ENCODE peak calls at places on chromosomes 3 and 15, in seven cellular contexts. One of them, this sample, is unnamed.

GRCh38 chr3:27423463-27423862 is 54.3 kb upstream of the NEK10 start:
- DNase-seq in HCT116: peak; percentile 4
- DNase-seq in breast epithelium: no peak
- DNase-seq in testis: no peak
- DNase-seq in uterus: no peak
- DNase-seq in stomach: no peak
- DNase-seq in heart left ventricle: no peak
- DNase-seq in this sample: no peak

GRCh38 chr3:183513046-183513706 is 42.3 kb downstream of the KLHL6 start:
- DNase-seq in testis: no peak
- DNase-seq in heart left ventricle: no peak
- DNase-seq in uterus: no peak
- DNase-seq in stomach: no peak
- DNase-seq in HCT116: no peak
- DNase-seq in breast epithelium: no peak
- DNase-seq in this sample: no peak

GRCh38 chr3:115401298-115401697 is 222.0 kb upstream of the GAP43 start:
- DNase-seq in HCT116: no peak
- DNase-seq in testis: peak; percentile 25
- DNase-seq in heart left ventricle: no peak
- DNase-seq in breast epithelium: no peak
- DNase-seq in uterus: no peak
- DNase-seq in stomach: no peak
- DNase-seq in this sample: no peak

GRCh38 chr15:99452728-99453643 is 112.8 kb upstream of the MEF2A start:
- DNase-seq in uterus: peak; percentile 55
- DNase-seq in breast epithelium: peak; percentile 65
- DNase-seq in stomach: peak; percentile 83
- DNase-seq in HCT116: no peak
- DNase-seq in heart left ventricle: peak; percentile 95
- DNase-seq in testis: peak; percentile 66
- DNase-seq in this sample: no peak

GRCh38 chr15:68303560-68304436 is 26.3 kb downstream of the FEM1B start:
- DNase-seq in uterus: peak; percentile 15
- DNase-seq in stomach: no peak
- DNase-seq in heart left ventricle: no peak
- DNase-seq in breast epithelium: no peak
- DNase-seq in HCT116: no peak
- DNase-seq in testis: peak; percentile 14
- DNase-seq in this sample: no peak

GRCh38 chr3:114439279-114439678 is 145.5 kb downstream of the TIGIT start:
- DNase-seq in breast epithelium: no peak
- DNase-seq in stomach: no peak
- DNase-seq in HCT116: no peak
- DNase-seq in testis: no peak
- DNase-seq in heart left ventricle: no peak
- DNase-seq in uterus: no peak
- DNase-seq in this sample: no peak

GRCh38 chr3:31027191-31027761 is 132.8 kb upstream of the GADL1 start:
- DNase-seq in breast epithelium: no peak
- DNase-seq in stomach: no peak
- DNase-seq in heart left ventricle: no peak
- DNase-seq in testis: no peak
- DNase-seq in uterus: no peak
- DNase-seq in HCT116: no peak
- DNase-seq in this sample: no peak

GRCh38 chr3:145893331-145893730 is 267.7 kb downstream of the PLOD2 start:
- DNase-seq in HCT116: no peak
- DNase-seq in uterus: no peak
- DNase-seq in breast epithelium: no peak
- DNase-seq in testis: no peak
- DNase-seq in stomach: no peak
- DNase-seq in heart left ventricle: no peak
- DNase-seq in this sample: no peak

GRCh38 chr3:151356791-151357460 is 27.6 kb upstream of the P2RY13 start:
- DNase-seq in stomach: no peak
- DNase-seq in heart left ventricle: no peak
- DNase-seq in breast epithelium: no peak
- DNase-seq in testis: no peak
- DNase-seq in uterus: no peak
- DNase-seq in HCT116: no peak
- DNase-seq in this sample: no peak

GRCh38 chr15:63025460-63025859 is 17.1 kb upstream of the TPM1 start:
- DNase-seq in breast epithelium: no peak
- DNase-seq in heart left ventricle: no peak
- DNase-seq in testis: no peak
- DNase-seq in HCT116: no peak
- DNase-seq in uterus: no peak
- DNase-seq in stomach: no peak
- DNase-seq in this sample: no peak

GRCh38 chr3:151379083-151379734 is 5.3 kb downstream of the P2RY12 start:
- DNase-seq in heart left ventricle: no peak
- DNase-seq in uterus: no peak
- DNase-seq in stomach: no peak
- DNase-seq in HCT116: peak; percentile 10
- DNase-seq in testis: peak; percentile 26
- DNase-seq in breast epithelium: no peak
- DNase-seq in this sample: no peak

GRCh38 chr3:14404396-14405119 is 2.2 kb downstream of the SLC6A6 start:
- DNase-seq in breast epithelium: no peak
- DNase-seq in heart left ventricle: no peak
- DNase-seq in HCT116: no peak
- DNase-seq in uterus: no peak
- DNase-seq in testis: no peak
- DNase-seq in stomach: peak; percentile 40
- DNase-seq in this sample: no peak
- TF ChIP-seq POLR2A in breast epithelium: no peak
- TF ChIP-seq POLR2A in heart left ventricle: no peak
- TF ChIP-seq POLR2A in HCT116: no peak
- TF ChIP-seq POLR2A in uterus: no peak
- TF ChIP-seq POLR2A in testis: no peak
- TF ChIP-seq POLR2A in stomach: no peak
- TF ChIP-seq POLR2A in this sample: no peak

GRCh38 chr3:97763586-97764148 is 891 bp upstream of the ARL6 start:
- DNase-seq in testis: no peak
- DNase-seq in heart left ventricle: no peak
- DNase-seq in breast epithelium: no peak
- DNase-seq in uterus: no peak
- DNase-seq in stomach: no peak
- DNase-seq in HCT116: no peak
- DNase-seq in this sample: no peak

DNA sequence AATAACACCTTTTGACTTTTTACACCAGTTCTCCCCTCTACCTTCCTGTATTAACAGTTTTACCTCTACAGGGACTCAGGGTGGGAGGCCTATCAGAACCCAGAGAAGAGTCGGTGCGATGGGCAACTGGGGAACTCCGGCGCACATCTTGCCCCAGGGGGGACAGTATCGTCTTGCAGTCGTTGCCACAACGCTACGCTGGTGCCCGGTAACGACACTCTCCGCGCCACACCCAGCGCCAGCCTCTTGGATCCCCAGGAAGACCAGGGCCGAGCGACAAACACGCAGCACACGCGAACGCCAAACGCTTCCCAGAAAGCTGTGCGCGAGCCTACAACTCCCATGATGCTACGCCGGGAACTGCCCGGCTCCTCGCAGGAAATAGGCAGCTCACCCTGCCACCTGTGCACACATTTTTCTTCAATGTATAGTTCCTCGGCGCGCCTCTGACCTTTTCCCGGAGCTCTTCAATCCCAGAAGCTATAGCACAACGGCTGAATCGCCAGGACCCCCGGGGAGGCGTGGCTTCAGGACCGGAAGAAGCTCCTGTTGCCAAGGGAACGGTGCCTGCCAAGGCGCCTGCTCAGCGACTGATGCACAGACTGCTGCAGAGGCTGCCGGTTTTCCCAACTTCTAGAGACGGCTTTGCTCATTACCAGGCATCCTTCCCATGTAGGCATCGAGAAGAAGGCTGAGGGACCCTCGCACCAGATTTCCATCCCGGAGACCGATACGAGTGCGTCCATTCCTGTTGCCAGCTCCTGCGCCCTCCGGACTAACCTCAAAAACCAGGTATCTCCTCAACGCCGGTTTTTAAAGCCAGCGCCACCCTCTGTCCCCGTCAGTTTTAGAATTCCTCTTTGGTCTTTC is at the start of gene ARL6:
- DNase-seq in HCT116: peak; percentile 60
- DNase-seq in testis: peak; percentile 94
- DNase-seq in heart left ventricle: peak; percentile 87
- DNase-seq in breast epithelium: peak; percentile 65
- DNase-seq in uterus: peak; percentile 81
- DNase-seq in stomach: peak; percentile 80
- DNase-seq in this sample: peak; percentile 34
- TF ChIP-seq POLR2A in HCT116: no peak
- TF ChIP-seq POLR2A in testis: no peak
- TF ChIP-seq POLR2A in heart left ventricle: no peak
- TF ChIP-seq POLR2A in breast epithelium: no peak
- TF ChIP-seq POLR2A in uterus: no peak
- TF ChIP-seq POLR2A in stomach: no peak
- TF ChIP-seq POLR2A in this sample: no peak

GRCh38 chr3:39414421-39414907 is 7.9 kb downstream of the RPSA start:
- DNase-seq in breast epithelium: no peak
- DNase-seq in stomach: peak; percentile 35
- DNase-seq in heart left ventricle: no peak
- DNase-seq in testis: no peak
- DNase-seq in HCT116: no peak
- DNase-seq in uterus: no peak
- DNase-seq in this sample: no peak

GRCh38 chr3:39412668-39413260 is 6.2 kb downstream of the RPSA start:
- DNase-seq in breast epithelium: no peak
- DNase-seq in heart left ventricle: no peak
- DNase-seq in HCT116: no peak
- DNase-seq in uterus: no peak
- DNase-seq in testis: no peak
- DNase-seq in stomach: no peak
- DNase-seq in this sample: no peak

GRCh38 chr3:39419697-39420293 is 13.3 kb downstream of the RPSA start:
- DNase-seq in heart left ventricle: no peak
- DNase-seq in HCT116: no peak
- DNase-seq in uterus: no peak
- DNase-seq in stomach: no peak
- DNase-seq in testis: no peak
- DNase-seq in breast epithelium: no peak
- DNase-seq in this sample: no peak

GRCh38 chr3:39413691-39414420 is 7.3 kb downstream of the RPSA start:
- DNase-seq in testis: no peak
- DNase-seq in uterus: no peak
- DNase-seq in breast epithelium: no peak
- DNase-seq in stomach: no peak
- DNase-seq in heart left ventricle: no peak
- DNase-seq in HCT116: no peak
- DNase-seq in this sample: no peak

GRCh38 chr3:39415983-39416382 is 9.5 kb downstream of the RPSA start:
- DNase-seq in HCT116: no peak
- DNase-seq in stomach: no peak
- DNase-seq in heart left ventricle: no peak
- DNase-seq in testis: no peak
- DNase-seq in breast epithelium: no peak
- DNase-seq in uterus: no peak
- DNase-seq in this sample: no peak
- TF ChIP-seq POLR2A in HCT116: no peak
- TF ChIP-seq POLR2A in stomach: no peak
- TF ChIP-seq POLR2A in heart left ventricle: no peak
- TF ChIP-seq POLR2A in testis: no peak
- TF ChIP-seq POLR2A in breast epithelium: no peak
- TF ChIP-seq POLR2A in uterus: no peak
- TF ChIP-seq POLR2A in this sample: no peak

GRCh38 chr15:28260317-28260716 is 61.7 kb downstream of the HERC2 start:
- DNase-seq in testis: no peak
- DNase-seq in heart left ventricle: no peak
- DNase-seq in breast epithelium: no peak
- DNase-seq in uterus: no peak
- DNase-seq in stomach: no peak
- DNase-seq in HCT116: no peak
- DNase-seq in this sample: no peak
- TF ChIP-seq POLR2A in testis: no peak
- TF ChIP-seq POLR2A in heart left ventricle: no peak
- TF ChIP-seq POLR2A in breast epithelium: no peak
- TF ChIP-seq POLR2A in uterus: no peak
- TF ChIP-seq POLR2A in stomach: no peak
- TF ChIP-seq POLR2A in HCT116: no peak
- TF ChIP-seq POLR2A in this sample: no peak

GRCh38 chr15:81333363-81333762 is 9.4 kb upstream of the STARD5 start:
- DNase-seq in heart left ventricle: no peak
- DNase-seq in testis: no peak
- DNase-seq in HCT116: no peak
- DNase-seq in uterus: no peak
- DNase-seq in breast epithelium: no peak
- DNase-seq in stomach: no peak
- DNase-seq in this sample: no peak

GRCh38 chr15:81332326-81332725 is 8.4 kb upstream of the STARD5 start:
- DNase-seq in HCT116: no peak
- DNase-seq in testis: no peak
- DNase-seq in uterus: no peak
- DNase-seq in stomach: no peak
- DNase-seq in breast epithelium: no peak
- DNase-seq in heart left ventricle: no peak
- DNase-seq in this sample: no peak

GRCh38 chr15:81330351-81331085 is 6.6 kb upstream of the STARD5 start:
- DNase-seq in HCT116: no peak
- DNase-seq in testis: no peak
- DNase-seq in heart left ventricle: no peak
- DNase-seq in uterus: no peak
- DNase-seq in breast epithelium: no peak
- DNase-seq in stomach: no peak
- DNase-seq in this sample: no peak

GRCh38 chr15:81329446-81329845 is 5.5 kb upstream of the STARD5 start:
- DNase-seq in stomach: no peak
- DNase-seq in testis: no peak
- DNase-seq in uterus: no peak
- DNase-seq in HCT116: no peak
- DNase-seq in heart left ventricle: no peak
- DNase-seq in breast epithelium: no peak
- DNase-seq in this sample: no peak

DNA sequence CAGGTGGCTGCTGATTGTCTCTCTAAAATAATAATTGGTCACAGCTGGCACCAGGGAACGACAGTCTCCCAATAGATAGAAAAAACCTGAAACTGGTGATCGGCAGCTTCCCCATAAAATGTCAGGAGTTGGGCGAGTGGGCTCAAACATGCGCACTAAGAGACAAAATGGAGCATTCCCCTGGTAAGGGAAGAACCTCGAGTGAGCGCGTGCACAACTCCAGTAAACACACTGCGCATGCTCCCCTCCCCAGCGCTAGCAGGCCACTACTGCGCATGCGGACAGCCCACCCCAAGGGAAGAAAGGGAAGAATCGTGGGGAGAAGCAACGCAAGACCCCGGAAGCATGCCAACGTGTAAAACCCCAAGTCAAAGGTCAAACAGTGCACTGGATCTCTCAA is 7.7 kb upstream of the STARD5 start:
- DNase-seq in uterus: no peak
- DNase-seq in HCT116: no peak
- DNase-seq in heart left ventricle: no peak
- DNase-seq in testis: peak; percentile 82
- DNase-seq in breast epithelium: no peak
- DNase-seq in stomach: no peak
- DNase-seq in this sample: no peak
- TF ChIP-seq POLR2A in uterus: no peak
- TF ChIP-seq POLR2A in HCT116: no peak
- TF ChIP-seq POLR2A in heart left ventricle: no peak
- TF ChIP-seq POLR2A in testis: no peak
- TF ChIP-seq POLR2A in breast epithelium: no peak
- TF ChIP-seq POLR2A in stomach: no peak
- TF ChIP-seq POLR2A in this sample: no peak

This sample was measured in esophagus squamous epithelium.